ENCODE peak calls at places on chromosomes 4 and X, in eight cellular contexts. One of them, this sample, is unnamed.
A peak's percentile ranks its signal among the peaks of the same experiment; 100 is the strongest.

GRCh38 chrX:87878926-87879325 is 361.3 kb downstream of the KLHL4 start:
- DNase-seq in fibroblast of lung: no peak
- DNase-seq in transverse colon: no peak
- DNase-seq in right atrium auricular region: no peak
- DNase-seq in CD8-positive, alpha-beta T cell: no peak
- DNase-seq in Peyer's patch: no peak
- DNase-seq in cardiac muscle cell: no peak
- DNase-seq in mesendoderm: no peak
- DNase-seq in this sample: no peak

GRCh38 chr4:151415978-151416377 is 7.0 kb downstream of the FHIP1A start:
- DNase-seq in fibroblast of lung: peak; percentile 89
- DNase-seq in transverse colon: no peak
- DNase-seq in right atrium auricular region: no peak
- DNase-seq in CD8-positive, alpha-beta T cell: no peak
- DNase-seq in Peyer's patch: no peak
- DNase-seq in cardiac muscle cell: no peak
- DNase-seq in mesendoderm: no peak
- DNase-seq in this sample: no peak

GRCh38 chrX:20547649-20548051 is 280.9 kb upstream of the RPS6KA3 start:
- DNase-seq in fibroblast of lung: peak; percentile 81
- DNase-seq in transverse colon: peak; percentile 61
- DNase-seq in right atrium auricular region: no peak
- DNase-seq in CD8-positive, alpha-beta T cell: no peak
- DNase-seq in Peyer's patch: no peak
- DNase-seq in cardiac muscle cell: no peak
- DNase-seq in mesendoderm: no peak
- DNase-seq in this sample: no peak

GRCh38 chr4:106987314-106987713 is 48.8 kb downstream of the DKK2 start:
- DNase-seq in fibroblast of lung: no peak
- DNase-seq in transverse colon: no peak
- DNase-seq in right atrium auricular region: no peak
- DNase-seq in CD8-positive, alpha-beta T cell: no peak
- DNase-seq in Peyer's patch: no peak
- DNase-seq in cardiac muscle cell: no peak
- DNase-seq in mesendoderm: peak; percentile 4
- DNase-seq in this sample: no peak

GRCh38 chr4:183407128-183407585 is 37.3 kb upstream of the CDKN2AIP start:
- DNase-seq in fibroblast of lung: peak; percentile 67
- DNase-seq in transverse colon: peak; percentile 89
- DNase-seq in right atrium auricular region: peak; percentile 81
- DNase-seq in CD8-positive, alpha-beta T cell: peak; percentile 88
- DNase-seq in Peyer's patch: peak; percentile 86
- DNase-seq in cardiac muscle cell: peak; percentile 84
- DNase-seq in mesendoderm: peak; percentile 91
- DNase-seq in this sample: peak; percentile 87

GRCh38 chrX:6852869-6853268 is 294.6 kb upstream of the STS start:
- DNase-seq in fibroblast of lung: no peak
- DNase-seq in transverse colon: no peak
- DNase-seq in right atrium auricular region: no peak
- DNase-seq in CD8-positive, alpha-beta T cell: no peak
- DNase-seq in Peyer's patch: no peak
- DNase-seq in cardiac muscle cell: no peak
- DNase-seq in mesendoderm: no peak
- DNase-seq in this sample: no peak

GRCh38 chr4:30855232-30855631 is 135.1 kb downstream of the PCDH7 start:
- DNase-seq in fibroblast of lung: no peak
- DNase-seq in transverse colon: no peak
- DNase-seq in right atrium auricular region: no peak
- DNase-seq in CD8-positive, alpha-beta T cell: no peak
- DNase-seq in Peyer's patch: no peak
- DNase-seq in cardiac muscle cell: no peak
- DNase-seq in mesendoderm: no peak
- DNase-seq in this sample: no peak

GRCh38 chrX:39957816-39958561 is 139.8 kb downstream of the BCOR start:
- DNase-seq in fibroblast of lung: peak; percentile 52
- DNase-seq in transverse colon: no peak
- DNase-seq in right atrium auricular region: no peak
- DNase-seq in CD8-positive, alpha-beta T cell: no peak
- DNase-seq in Peyer's patch: no peak
- DNase-seq in cardiac muscle cell: no peak
- DNase-seq in mesendoderm: no peak
- DNase-seq in this sample: no peak

GRCh38 chr4:168390041-168390440 is 71.5 kb upstream of the DDX60 start:
- DNase-seq in fibroblast of lung: no peak
- DNase-seq in transverse colon: no peak
- DNase-seq in right atrium auricular region: no peak
- DNase-seq in CD8-positive, alpha-beta T cell: no peak
- DNase-seq in Peyer's patch: no peak
- DNase-seq in cardiac muscle cell: no peak
- DNase-seq in mesendoderm: no peak
- DNase-seq in this sample: no peak

GRCh38 chrX:9785252-9785943 is 831 bp upstream of the SHROOM2 start:
- DNase-seq in fibroblast of lung: no peak
- DNase-seq in transverse colon: no peak
- DNase-seq in right atrium auricular region: no peak
- DNase-seq in CD8-positive, alpha-beta T cell: no peak
- DNase-seq in Peyer's patch: no peak
- DNase-seq in cardiac muscle cell: peak; percentile 39
- DNase-seq in mesendoderm: no peak
- DNase-seq in this sample: no peak

GRCh38 chr4:123559955-123560669 is 163.5 kb downstream of the SPRY1 start:
- DNase-seq in fibroblast of lung: peak; percentile 68
- DNase-seq in transverse colon: no peak
- DNase-seq in right atrium auricular region: no peak
- DNase-seq in CD8-positive, alpha-beta T cell: no peak
- DNase-seq in Peyer's patch: no peak
- DNase-seq in cardiac muscle cell: peak; percentile 29
- DNase-seq in mesendoderm: no peak
- DNase-seq in this sample: no peak

GRCh38 chrX:133190877-133191738 is 27.0 kb downstream of the TFDP3 start:
- DNase-seq in fibroblast of lung: peak; percentile 5
- DNase-seq in transverse colon: no peak
- DNase-seq in right atrium auricular region: no peak
- DNase-seq in CD8-positive, alpha-beta T cell: no peak
- DNase-seq in Peyer's patch: no peak
- DNase-seq in cardiac muscle cell: peak; percentile 24
- DNase-seq in mesendoderm: peak; percentile 9
- DNase-seq in this sample: no peak

GRCh38 chrX:106791495-106791894 is 11.0 kb upstream of the TBC1D8B start:
- DNase-seq in fibroblast of lung: peak; percentile 13
- DNase-seq in transverse colon: no peak
- DNase-seq in right atrium auricular region: no peak
- DNase-seq in CD8-positive, alpha-beta T cell: no peak
- DNase-seq in Peyer's patch: no peak
- DNase-seq in cardiac muscle cell: peak; percentile 6
- DNase-seq in mesendoderm: no peak
- DNase-seq in this sample: no peak

GRCh38 chrX:129961180-129962083 is 21.0 kb upstream of the BCORL1 start:
- DNase-seq in fibroblast of lung: peak; percentile 20
- DNase-seq in transverse colon: peak; percentile 85
- DNase-seq in right atrium auricular region: no peak
- DNase-seq in CD8-positive, alpha-beta T cell: peak; percentile 46
- DNase-seq in Peyer's patch: peak; percentile 82
- DNase-seq in cardiac muscle cell: peak; percentile 75
- DNase-seq in mesendoderm: peak; percentile 81
- DNase-seq in this sample: peak; percentile 77
- H3K4me3 ChIP-seq in fibroblast of lung: no peak overlapping the region
- H3K4me3 ChIP-seq in transverse colon: peak overlapping the region; percentile 36
- H3K4me3 ChIP-seq in right atrium auricular region: peak overlapping the region; percentile 29
- H3K4me3 ChIP-seq in CD8-positive, alpha-beta T cell: peak overlapping the region; percentile 53
- H3K4me3 ChIP-seq in Peyer's patch: peak overlapping the region; percentile 26
- H3K4me3 ChIP-seq in cardiac muscle cell: peak overlapping the region; percentile 7
- H3K4me3 ChIP-seq in mesendoderm: no peak overlapping the region
- H3K4me3 ChIP-seq in this sample: peak overlapping the region; percentile 52

DNA sequence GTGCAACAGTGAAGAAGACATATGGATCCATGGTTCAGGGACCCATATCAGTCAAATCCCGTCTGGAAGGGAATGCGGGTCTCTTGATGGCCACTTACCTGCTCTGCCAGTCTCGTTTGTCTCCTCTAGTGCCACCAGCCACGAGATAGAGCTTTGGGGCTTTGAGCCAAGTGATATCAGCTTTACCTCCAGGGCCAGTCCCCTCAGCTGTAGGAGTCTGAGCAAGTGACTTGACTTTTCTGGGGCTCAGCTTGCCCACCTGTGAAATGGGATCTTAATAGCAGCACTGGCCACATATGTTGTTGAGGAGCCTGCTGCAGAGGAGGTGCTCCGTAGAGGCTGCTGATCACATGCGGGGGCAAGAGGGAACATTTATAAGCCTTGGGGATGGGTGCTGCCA is 1.2 kb downstream of the SLC2A9 start:
- DNase-seq in fibroblast of lung: no peak
- DNase-seq in transverse colon: no peak
- DNase-seq in right atrium auricular region: no peak
- DNase-seq in CD8-positive, alpha-beta T cell: no peak
- DNase-seq in Peyer's patch: no peak
- DNase-seq in cardiac muscle cell: no peak
- DNase-seq in mesendoderm: no peak
- DNase-seq in this sample: no peak
- H3K4me1 ChIP-seq in fibroblast of lung: peaks cover 4% of the 10 kb centered on the region
- H3K4me1 ChIP-seq in transverse colon: peaks cover 11% of the 10 kb centered on the region
- H3K4me1 ChIP-seq in right atrium auricular region: peaks cover 66% of the 10 kb centered on the region
- H3K4me1 ChIP-seq in CD8-positive, alpha-beta T cell: peaks cover 11% of the 10 kb centered on the region
- H3K4me1 ChIP-seq in Peyer's patch: peaks cover 39% of the 10 kb centered on the region
- H3K4me1 ChIP-seq in cardiac muscle cell: no peaks in the 10 kb centered on the region
- H3K4me1 ChIP-seq in mesendoderm: peaks cover 1% of the 10 kb centered on the region
- H3K4me1 ChIP-seq in this sample: peaks cover 14% of the 10 kb centered on the region

DNA sequence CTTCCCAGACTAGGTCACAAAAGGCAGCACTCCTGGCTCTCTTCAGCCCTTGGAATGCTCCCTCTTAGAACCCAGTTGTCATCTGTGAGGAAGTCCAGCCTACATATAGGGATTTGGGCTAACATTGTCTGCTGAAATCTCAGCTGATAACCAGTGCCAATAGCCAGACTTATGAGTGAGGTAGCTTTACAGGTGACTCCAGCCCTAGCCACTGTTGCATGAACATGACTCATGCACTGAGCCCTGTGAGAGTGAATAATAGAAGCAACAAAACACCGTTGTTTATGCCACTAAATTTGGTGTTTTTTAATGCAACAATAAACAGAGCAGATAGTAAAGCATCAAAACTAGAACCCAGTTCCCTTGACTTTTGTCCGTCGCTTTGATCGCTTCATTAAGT is 433.2 kb downstream of the STIM2 start:
- DNase-seq in fibroblast of lung: no peak
- DNase-seq in transverse colon: no peak
- DNase-seq in right atrium auricular region: no peak
- DNase-seq in CD8-positive, alpha-beta T cell: no peak
- DNase-seq in Peyer's patch: no peak
- DNase-seq in cardiac muscle cell: no peak
- DNase-seq in mesendoderm: no peak
- DNase-seq in this sample: no peak
- H3K4me3 ChIP-seq in fibroblast of lung: no peak overlapping the region
- H3K4me3 ChIP-seq in transverse colon: no peak overlapping the region
- H3K4me3 ChIP-seq in right atrium auricular region: no peak overlapping the region
- H3K4me3 ChIP-seq in CD8-positive, alpha-beta T cell: no peak overlapping the region
- H3K4me3 ChIP-seq in Peyer's patch: no peak overlapping the region
- H3K4me3 ChIP-seq in cardiac muscle cell: no peak overlapping the region
- H3K4me3 ChIP-seq in mesendoderm: no peak overlapping the region
- H3K4me3 ChIP-seq in this sample: no peak overlapping the region

DNA sequence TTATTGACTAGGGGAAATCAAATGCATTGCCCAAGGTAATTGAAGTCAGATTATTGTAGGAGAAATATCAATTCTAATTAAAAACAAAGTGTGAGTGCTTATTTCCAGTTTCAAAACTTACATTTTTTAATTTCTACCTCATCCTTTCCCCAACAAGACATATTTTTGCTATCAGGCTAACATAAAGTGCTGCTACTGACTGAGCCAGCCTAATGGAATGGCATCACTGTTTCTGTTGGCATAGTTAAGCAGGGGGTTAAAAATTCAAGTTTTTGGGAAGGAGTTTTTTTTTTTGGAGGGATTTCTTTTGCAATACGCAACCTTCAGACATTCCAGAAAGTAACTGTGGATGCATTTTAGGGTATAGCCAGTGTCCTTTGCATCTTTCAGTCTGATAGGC is 24.2 kb downstream of the GAB1 start:
- DNase-seq in fibroblast of lung: peak; percentile 70
- DNase-seq in transverse colon: no peak
- DNase-seq in right atrium auricular region: no peak
- DNase-seq in CD8-positive, alpha-beta T cell: no peak
- DNase-seq in Peyer's patch: no peak
- DNase-seq in cardiac muscle cell: no peak
- DNase-seq in mesendoderm: no peak
- DNase-seq in this sample: no peak
- H3K4me1 ChIP-seq in fibroblast of lung: peaks cover 18% of the 10 kb centered on the region
- H3K4me1 ChIP-seq in transverse colon: peaks cover 67% of the 10 kb centered on the region
- H3K4me1 ChIP-seq in right atrium auricular region: peaks cover 57% of the 10 kb centered on the region
- H3K4me1 ChIP-seq in CD8-positive, alpha-beta T cell: peaks cover 11% of the 10 kb centered on the region
- H3K4me1 ChIP-seq in Peyer's patch: peaks cover 57% of the 10 kb centered on the region
- H3K4me1 ChIP-seq in cardiac muscle cell: peaks cover 11% of the 10 kb centered on the region
- H3K4me1 ChIP-seq in mesendoderm: peaks cover 1% of the 10 kb centered on the region
- H3K4me1 ChIP-seq in this sample: peaks cover 15% of the 10 kb centered on the region

GRCh38 chrX:37685452-37686347 is at the start of gene XK:
- DNase-seq in fibroblast of lung: peak; percentile 20
- DNase-seq in transverse colon: peak; percentile 71
- DNase-seq in right atrium auricular region: no peak
- DNase-seq in CD8-positive, alpha-beta T cell: no peak
- DNase-seq in Peyer's patch: peak; percentile 25
- DNase-seq in cardiac muscle cell: peak; percentile 67
- DNase-seq in mesendoderm: peak; percentile 77
- DNase-seq in this sample: peak; percentile 20

GRCh38 chrX:37686348-37686736 is 751 bp downstream of the XK start:
- DNase-seq in fibroblast of lung: no peak
- DNase-seq in transverse colon: no peak
- DNase-seq in right atrium auricular region: no peak
- DNase-seq in CD8-positive, alpha-beta T cell: no peak
- DNase-seq in Peyer's patch: no peak
- DNase-seq in cardiac muscle cell: no peak
- DNase-seq in mesendoderm: no peak
- DNase-seq in this sample: no peak

GRCh38 chrX:37686979-37687378 is 1.4 kb downstream of the XK start:
- DNase-seq in fibroblast of lung: no peak
- DNase-seq in transverse colon: no peak
- DNase-seq in right atrium auricular region: no peak
- DNase-seq in CD8-positive, alpha-beta T cell: no peak
- DNase-seq in Peyer's patch: no peak
- DNase-seq in cardiac muscle cell: no peak
- DNase-seq in mesendoderm: no peak
- DNase-seq in this sample: no peak

GRCh38 chrX:37684426-37684825 is 1.2 kb upstream of the XK start:
- DNase-seq in fibroblast of lung: no peak
- DNase-seq in transverse colon: no peak
- DNase-seq in right atrium auricular region: no peak
- DNase-seq in CD8-positive, alpha-beta T cell: no peak
- DNase-seq in Peyer's patch: no peak
- DNase-seq in cardiac muscle cell: peak; percentile 59
- DNase-seq in mesendoderm: no peak
- DNase-seq in this sample: no peak

GRCh38 chrX:37684918-37685317 is 673 bp upstream of the XK start:
- DNase-seq in fibroblast of lung: no peak
- DNase-seq in transverse colon: no peak
- DNase-seq in right atrium auricular region: no peak
- DNase-seq in CD8-positive, alpha-beta T cell: no peak
- DNase-seq in Peyer's patch: no peak
- DNase-seq in cardiac muscle cell: no peak
- DNase-seq in mesendoderm: peak; percentile 3
- DNase-seq in this sample: no peak
- H3K4me3 ChIP-seq in fibroblast of lung: no peak overlapping the region
- H3K4me3 ChIP-seq in transverse colon: peak overlapping the region; percentile 60
- H3K4me3 ChIP-seq in right atrium auricular region: no peak overlapping the region
- H3K4me3 ChIP-seq in CD8-positive, alpha-beta T cell: no peak overlapping the region
- H3K4me3 ChIP-seq in Peyer's patch: no peak overlapping the region
- H3K4me3 ChIP-seq in cardiac muscle cell: no peak overlapping the region
- H3K4me3 ChIP-seq in mesendoderm: no peak overlapping the region
- H3K4me3 ChIP-seq in this sample: no peak overlapping the region